ENCODE peak calls at places on chromosomes 11 and 22, in ten cellular contexts. Z, K, G, E, S, M, X, A, R and J are unnamed samples.
A peak's percentile ranks its signal among the peaks of the same experiment; 100 is the strongest.

GRCh38 chr22:35605787-35606492 is 11.2 kb downstream of the MB start:
- DNase-seq in E (peak; percentile 72), K (no peak), A (no peak), M (no peak), G (no peak), R (no peak), Z (peak; percentile 59), S (no peak), X (no peak), J (no peak)

GRCh38 chr11:46120361-46120710 is 918 bp downstream of the PHF21A start:
- DNase-seq in K (no peak), M (no peak), X (peak; percentile 87), G (no peak), R (no peak), E (peak; percentile 40), S (no peak), Z (peak; percentile 49), A (peak; percentile 86), J (no peak)

GRCh38 chr11:9527481-9528140 is 45.9 kb upstream of the WEE1 start:
- DNase-seq in K (peak; percentile 38), X (no peak), Z (no peak), M (peak; percentile 74), A (no peak), R (peak; percentile 96), G (peak; percentile 39), S (no peak), E (no peak), J (no peak)

GRCh38 chr11:2576116-2576515 is 123.7 kb downstream of the KCNQ1OT1 start:
- DNase-seq in R (no peak), Z (peak; percentile 12), M (no peak), G (no peak), E (peak; percentile 7), X (no peak), A (peak; percentile 67), K (no peak), S (no peak), J (no peak)

GRCh38 chr11:1295591-1295990 is 13.8 kb downstream of the TOLLIP start:
- DNase-seq in G (no peak), Z (no peak), S (no peak), M (no peak), R (no peak), E (no peak), A (peak; percentile 62), K (no peak), X (peak; percentile 65), J (no peak)

GRCh38 chr11:67056640-67057409 is at the start of gene RHOD:
- DNase-seq in E (peak; percentile 40), K (peak; percentile 18), Z (peak; percentile 80), S (no peak), A (peak; percentile 87), X (peak; percentile 93), R (peak; percentile 21), M (no peak), G (no peak), J (peak; percentile 46)

GRCh38 chr11:10925149-10925926 is 67.5 kb upstream of the ZBED5 start:
- DNase-seq in A (no peak), R (no peak), K (no peak), E (no peak), X (no peak), M (no peak), S (no peak), G (peak; percentile 48), Z (peak; percentile 26), J (no peak)

GRCh38 chr11:121393855-121394254 is 58.3 kb upstream of the SORL1 start:
- DNase-seq in S (no peak), E (no peak), M (no peak), K (no peak), R (no peak), G (no peak), Z (no peak), A (no peak), X (no peak), J (no peak)

GRCh38 chr11:33935466-33935865 is 43.6 kb upstream of the LMO2 start:
- DNase-seq in A (no peak), X (peak; percentile 32), M (no peak), G (no peak), E (no peak), Z (no peak), S (no peak), R (peak; percentile 34), K (no peak), J (no peak)

GRCh38 chr11:14082338-14082737 is 119.8 kb downstream of the SPON1 start:
- DNase-seq in A (no peak), X (no peak), S (no peak), K (no peak), Z (no peak), E (peak; percentile 20), M (no peak), R (no peak), G (no peak), J (no peak)

GRCh38 chr11:34682822-34683221 is 61.9 kb downstream of the EHF start:
- DNase-seq in E (no peak), K (no peak), M (peak; percentile 39), A (no peak), Z (no peak), S (no peak), X (no peak), R (no peak), G (peak; percentile 59), J (no peak)

DNA sequence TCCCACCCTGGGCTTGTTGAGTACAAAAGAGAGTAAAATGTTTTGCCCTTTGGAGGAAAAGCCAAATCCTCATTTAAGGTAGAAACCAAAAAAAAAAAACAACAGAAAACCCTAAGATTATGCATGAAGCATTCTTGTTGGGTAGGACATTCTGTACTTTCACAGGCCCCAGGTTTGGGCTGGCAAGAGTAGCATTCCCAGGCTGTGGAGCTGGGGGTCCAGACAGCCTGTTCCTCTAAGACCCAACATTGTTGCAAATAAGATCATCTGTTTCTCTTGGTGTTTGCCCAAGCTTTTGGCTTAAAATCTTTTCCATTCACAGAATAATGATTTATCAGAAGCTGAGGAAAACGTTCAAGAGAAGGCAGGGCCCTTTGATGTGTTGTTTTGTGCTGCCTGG is 123.8 kb downstream of the MICAL2 start:
- DNase-seq in A (no peak), E (no peak), S (no peak), R (no peak), K (peak; percentile 53), G (no peak), M (no peak), X (no peak), Z (no peak), J (peak; percentile 83)
- H3K4me3 ChIP-seq in A (no peak overlapping the region), E (no peak overlapping the region), S (no peak overlapping the region), R (no peak overlapping the region), K (no peak overlapping the region), G (no peak overlapping the region), M (no peak overlapping the region), X (no peak overlapping the region), Z (no peak overlapping the region), J (no peak overlapping the region)

GRCh38 chr22:41368543-41368817 is 13.3 kb upstream of the TEF start:
- DNase-seq in M (no peak), E (no peak), A (no peak), K (no peak), X (no peak), Z (no peak), G (no peak), R (no peak), S (no peak), J (no peak)

GRCh38 chr22:41366323-41367014 is 15.3 kb upstream of the TEF start:
- DNase-seq in A (no peak), Z (no peak), G (no peak), X (no peak), R (no peak), S (no peak), M (no peak), E (no peak), K (no peak), J (no peak)

GRCh38 chr22:41367680-41368542 is 13.8 kb upstream of the TEF start:
- DNase-seq in R (no peak), G (no peak), A (no peak), X (no peak), K (peak; percentile 52), S (no peak), M (peak; percentile 22), Z (no peak), E (peak; percentile 43), J (peak; percentile 48)

GRCh38 chr22:41365425-41365824 is 16.3 kb upstream of the TEF start:
- DNase-seq in M (no peak), G (no peak), A (no peak), R (no peak), K (no peak), X (no peak), Z (no peak), S (no peak), E (no peak), J (no peak)

GRCh38 chr22:41367039-41367679 is 14.6 kb upstream of the TEF start:
- DNase-seq in G (peak; percentile 57), M (peak; percentile 96), Z (peak; percentile 98), X (peak; percentile 100), A (peak; percentile 92), R (peak; percentile 96), E (peak; percentile 98), S (no peak), K (peak; percentile 89), J (peak; percentile 96)
- TF ChIP-seq POLR2A in G (no peak), M (no peak), Z (peak; percentile 85), X (no peak), A (no peak), R (no peak), E (peak; percentile 45), S (no peak), K (peak; percentile 83), J (peak; percentile 36)

DNA sequence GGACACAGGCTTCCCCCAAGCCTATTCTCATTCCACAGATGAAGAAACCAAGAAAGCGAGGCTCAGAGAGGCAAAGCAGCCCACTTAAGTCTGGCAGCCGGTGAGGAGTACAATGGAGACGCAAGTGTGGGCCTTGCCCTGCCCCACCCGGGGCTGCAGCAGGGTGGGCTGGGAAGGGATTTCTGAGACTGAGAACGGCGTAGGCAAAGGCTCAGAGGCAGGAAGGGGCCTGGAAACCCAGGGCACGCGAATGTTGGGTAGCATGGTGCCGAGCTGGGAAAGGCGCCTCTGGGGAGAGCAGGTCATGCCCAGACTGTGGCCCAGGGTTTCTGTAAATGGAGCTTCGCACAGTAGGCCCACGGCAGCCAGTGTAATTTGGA is 47.5 kb upstream of the SHISAL1 start:
- DNase-seq in M (no peak), G (no peak), R (no peak), K (no peak), X (no peak), Z (no peak), E (no peak), A (peak; percentile 36), S (no peak), J (no peak)
- H3K27ac ChIP-seq in M (peak overlapping the region; percentile 91), G (peak overlapping the region; percentile 93), R (no peak overlapping the region), K (no peak overlapping the region), X (no peak overlapping the region), Z (no peak overlapping the region), E (peak overlapping the region; percentile 46), A (no peak overlapping the region), S (no peak overlapping the region), J (no peak overlapping the region)

DNA sequence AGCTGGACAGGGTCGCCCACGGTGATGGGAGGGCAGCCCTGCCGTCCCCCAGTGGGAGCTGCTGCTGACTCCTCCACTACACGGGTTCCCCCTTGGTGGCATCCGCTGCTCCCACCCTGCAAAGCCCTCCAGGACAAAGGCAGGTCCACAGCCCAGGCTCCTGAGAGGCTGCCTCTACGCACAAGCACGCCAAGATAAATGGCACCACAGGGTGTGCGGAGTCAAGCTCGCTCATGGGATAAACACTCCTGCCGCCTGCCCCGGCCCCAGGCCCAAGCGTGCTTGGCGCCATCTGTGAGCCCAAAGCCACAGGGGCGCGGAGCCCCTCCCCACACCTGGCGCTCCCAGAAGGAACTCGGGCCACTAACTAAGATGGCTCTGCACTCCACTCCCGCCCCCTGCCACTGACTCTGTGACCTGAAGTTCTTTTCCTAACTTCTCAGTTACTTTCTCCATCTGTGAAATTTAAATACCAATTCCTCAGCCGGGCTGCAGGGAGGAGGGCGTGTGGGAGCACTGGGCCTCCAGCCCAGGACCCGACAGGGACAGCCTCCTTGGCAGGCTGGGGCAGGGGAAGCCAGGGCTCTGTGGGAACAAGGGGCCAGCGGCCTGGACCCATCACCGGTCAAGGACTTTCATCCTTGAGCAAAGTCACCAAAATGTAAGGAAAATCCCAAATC is 14.9 kb downstream of the EHD1 start:
- DNase-seq in S (no peak), E (peak; percentile 41), A (peak; percentile 76), R (no peak), X (no peak), M (no peak), G (no peak), Z (no peak), K (no peak), J (no peak)
- H3K4me3 ChIP-seq in S (peak overlapping the region; percentile 44), E (peak overlapping the region; percentile 40), A (no peak overlapping the region), R (no peak overlapping the region), X (no peak overlapping the region), M (no peak overlapping the region), G (no peak overlapping the region), Z (no peak overlapping the region), K (no peak overlapping the region), J (no peak overlapping the region)